ENCODE peak calls at places on chromosomes 11 and 22, in five cellular contexts. G is aorta, L is cardiac muscle cell, T is uterus, C is GM23248. W is an unnamed sample.

GRCh38 chr11:73856001-73856663 is 20.5 kb downstream of the COA4 start:
- DNase-seq in G (no peak), L (no peak), T (no peak), C (no peak), W (peak; percentile 38)

GRCh38 chr11:32015435-32015834 is 75.4 kb upstream of the RCN1 start:
- DNase-seq in G (no peak), L (no peak), T (no peak), C (no peak), W (no peak)

GRCh38 chr11:122604626-122605025 is 50.9 kb upstream of the UBASH3B start:
- DNase-seq in G (no peak), L (no peak), T (no peak), C (no peak), W (no peak)

GRCh38 chr11:119547511-119547910 is 124.5 kb upstream of the THY1 start:
- DNase-seq in G (no peak), L (no peak), T (no peak), C (no peak), W (no peak)

GRCh38 chr11:44409558-44410236 is 99.8 kb upstream of the ALX4 start:
- DNase-seq in G (no peak), L (no peak), T (no peak), C (no peak), W (no peak)

GRCh38 chr11:83473771-83474170 is 187.6 kb upstream of the CCDC90B start:
- DNase-seq in G (no peak), L (no peak), T (no peak), C (no peak), W (no peak)

GRCh38 chr22:22026157-22026831 is 43.7 kb upstream of the TOP3B start:
- DNase-seq in G (no peak), L (no peak), T (no peak), C (no peak), W (no peak)

GRCh38 chr11:114953039-114953438 is 274.7 kb downstream of the NXPE2 start:
- DNase-seq in G (no peak), L (no peak), T (no peak), C (no peak), W (no peak)

GRCh38 chr11:71266114-71266833 is 13.9 kb upstream of the SHANK2 start:
- DNase-seq in G (no peak), L (no peak), T (no peak), C (no peak), W (no peak)

GRCh38 chr11:63537293-63538101 is 889 bp downstream of the PLAAT4 start:
- DNase-seq in G (peak; percentile 87), L (peak; percentile 97), T (peak; percentile 82), C (peak; percentile 47), W (peak; percentile 62)

GRCh38 chr11:4713241-4713640 is 8.7 kb downstream of the MMP26 start:
- DNase-seq in G (no peak), L (no peak), T (no peak), C (peak; percentile 5), W (no peak)

GRCh38 chr11:110046759-110047386 is 46.3 kb upstream of the ZC3H12C start:
- DNase-seq in G (no peak), L (no peak), T (no peak), C (no peak), W (no peak)

GRCh38 chr11:68690671-68691401 is 6.5 kb downstream of the GAL start:
- DNase-seq in G (no peak), L (no peak), T (no peak), C (peak; percentile 16), W (no peak)

GRCh38 chr11:3003396-3004231 is 11.5 kb upstream of the NAP1L4 start:
- DNase-seq in G (no peak), L (no peak), T (no peak), C (peak; percentile 27), W (no peak)

GRCh38 chr22:50568626-50569025 is 5.9 kb upstream of the SYCE3 start:
- DNase-seq in G (peak; percentile 29), L (no peak), T (no peak), C (no peak), W (no peak)

GRCh38 chr11:119618208-119618909 is 110.6 kb downstream of the NECTIN1 start:
- DNase-seq in G (peak; percentile 81), L (peak; percentile 25), T (no peak), C (no peak), W (peak; percentile 14)

GRCh38 chr11:8229299-8230177 is 34.1 kb downstream of the LMO1 start:
- DNase-seq in G (no peak), L (peak; percentile 33), T (no peak), C (no peak), W (no peak)

GRCh38 chr11:106391771-106392412 is 314.4 kb downstream of the AASDHPPT start:
- DNase-seq in G (no peak), L (peak; percentile 74), T (no peak), C (peak; percentile 68), W (no peak)

GRCh38 chr22:49713003-49713402 is 114.7 kb downstream of the BRD1 start:
- DNase-seq in G (no peak), L (no peak), T (no peak), C (no peak), W (no peak)

GRCh38 chr11:117179048-117179999 is 781 bp downstream of the SIDT2 start:
- DNase-seq in G (peak; percentile 68), L (peak; percentile 71), T (no peak), C (peak; percentile 73), W (peak; percentile 58)

GRCh38 chr11:118206612-118207031 is 18.2 kb downstream of the JAML start:
- DNase-seq in G (peak; percentile 55), L (peak; percentile 5), T (no peak), C (no peak), W (no peak)

GRCh38 chr22:24155597-24156145 is 25.6 kb upstream of the SUSD2 start:
- DNase-seq in G (peak; percentile 91), L (peak; percentile 85), T (peak; percentile 86), C (peak; percentile 93), W (peak; percentile 70)

GRCh38 chr11:15663778-15664218 is 549.1 kb downstream of the INSC start:
- DNase-seq in G (no peak), L (no peak), T (no peak), C (no peak), W (no peak)

GRCh38 chr11:64763804-64764611 is 4.2 kb upstream of the PYGM start:
- DNase-seq in G (no peak), L (no peak), T (no peak), C (no peak), W (no peak)

GRCh38 chr11:2268911-2269600 is 1.3 kb downstream of the ASCL2 start:
- DNase-seq in G (peak; percentile 81), L (peak; percentile 52), T (peak; percentile 50), C (peak; percentile 45), W (no peak)

GRCh38 chr22:27474112-27474571 is 327.4 kb downstream of the MN1 start:
- DNase-seq in G (no peak), L (no peak), T (no peak), C (peak; percentile 48), W (no peak)

GRCh38 chr11:132093861-132094260 is 723.4 kb downstream of the NTM start:
- DNase-seq in G (no peak), L (no peak), T (no peak), C (no peak), W (no peak)

DNA sequence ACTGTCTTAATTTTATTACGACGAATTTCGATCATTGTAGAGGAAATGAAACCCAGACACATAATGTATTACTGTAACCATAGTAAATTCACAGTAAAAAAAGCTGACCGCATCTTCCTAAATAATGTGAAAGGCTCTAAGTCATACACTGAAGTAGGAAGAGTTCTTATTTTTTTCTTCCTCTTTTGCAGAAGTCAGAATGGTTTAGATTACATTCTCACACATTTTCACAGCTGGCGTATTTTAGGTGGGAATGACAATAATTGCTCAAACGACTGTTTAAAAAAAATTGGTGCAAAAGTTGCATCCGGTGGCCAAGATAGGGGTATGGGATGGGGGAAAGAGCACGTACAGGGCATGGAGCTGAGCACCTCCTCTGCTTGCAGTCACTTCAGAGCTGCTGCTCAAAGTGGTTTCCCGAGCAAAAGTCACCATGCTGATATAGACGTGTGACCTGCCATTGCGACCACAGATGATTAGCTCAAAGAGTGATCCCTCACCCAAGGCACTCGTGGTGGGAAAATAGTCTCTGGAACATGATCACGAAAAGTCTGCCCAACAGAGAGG is 35.3 kb downstream of the MMP13 start:
- DNase-seq in G (no peak), L (no peak), T (no peak), C (no peak), W (no peak)
- H3K27ac ChIP-seq in G (no peak overlapping the region), L (no peak overlapping the region), T (no peak overlapping the region), C (no peak overlapping the region), W (no peak overlapping the region)

GRCh38 chr11:134216816-134217215 is 7.0 kb downstream of the NCAPD3 start:
- DNase-seq in G (no peak), L (no peak), T (no peak), C (no peak), W (no peak)

DNA sequence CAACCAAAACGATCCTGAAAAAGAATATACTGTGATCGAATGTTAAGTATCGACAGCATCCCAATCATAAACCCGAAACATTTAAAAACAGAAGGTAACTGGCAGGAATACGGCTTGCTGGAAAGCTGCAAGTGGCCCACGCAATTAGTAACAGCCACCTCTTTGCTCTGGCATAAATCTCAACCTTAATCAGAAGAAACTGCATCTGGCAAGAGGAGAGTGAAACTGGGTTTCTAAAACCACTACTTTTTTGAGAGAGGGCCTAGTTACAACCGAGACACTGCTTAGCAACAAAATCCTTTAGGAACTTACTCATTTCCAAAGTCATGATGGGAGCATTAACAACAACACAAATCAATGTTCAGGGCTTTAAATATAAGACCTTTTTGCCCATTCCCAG is 7.9 kb downstream of the NCAPD3 start:
- DNase-seq in G (no peak), L (no peak), T (no peak), C (no peak), W (no peak)
- H3K27ac ChIP-seq in G (no peak overlapping the region), L (no peak overlapping the region), T (no peak overlapping the region), C (no peak overlapping the region), W (no peak overlapping the region)

DNA sequence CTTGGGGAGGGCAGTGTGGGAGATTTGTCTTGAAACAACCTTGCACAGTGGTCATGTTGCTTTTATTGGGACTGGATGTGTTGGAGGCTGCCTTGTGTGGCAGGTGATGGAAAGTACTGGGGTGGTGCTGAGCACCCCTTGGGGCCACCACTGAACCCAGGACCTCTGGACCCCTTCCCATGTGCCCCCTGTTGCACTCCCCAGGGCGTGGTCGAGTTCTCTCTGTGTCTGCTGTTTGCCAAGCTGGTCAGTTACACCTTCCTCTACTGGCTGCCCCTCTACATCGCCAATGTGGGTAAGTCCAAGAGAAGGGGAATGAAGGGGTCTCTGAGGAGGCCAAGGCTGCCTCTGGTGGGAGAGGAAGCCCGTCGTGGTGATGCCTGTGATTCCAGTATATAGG is 18.9 kb downstream of the SLC37A2 start:
- DNase-seq in G (no peak), L (no peak), T (no peak), C (no peak), W (no peak)
- H3K27ac ChIP-seq in G (no peak overlapping the region), L (no peak overlapping the region), T (no peak overlapping the region), C (no peak overlapping the region), W (no peak overlapping the region)

GRCh38 chr22:46539169-46539568 is 1.7 kb upstream of the CELSR1 start:
- DNase-seq in G (no peak), L (no peak), T (no peak), C (no peak), W (no peak)

GRCh38 chr22:46536559-46537220 is 730 bp downstream of the CELSR1 start:
- DNase-seq in G (no peak), L (no peak), T (no peak), C (no peak), W (no peak)

GRCh38 chr22:46537221-46537945 is at the start of gene CELSR1:
- DNase-seq in G (no peak), L (peak; percentile 40), T (no peak), C (peak; percentile 50), W (no peak)

GRCh38 chr22:46537946-46538815 is 761 bp upstream of the CELSR1 start:
- DNase-seq in G (no peak), L (peak; percentile 45), T (no peak), C (peak; percentile 61), W (no peak)

GRCh38 chr22:46538816-46539163 is 1.4 kb upstream of the CELSR1 start:
- DNase-seq in G (no peak), L (peak; percentile 61), T (no peak), C (peak; percentile 93), W (peak; percentile 63)
- H3K27ac ChIP-seq in G (no peak overlapping the region), L (no peak overlapping the region), T (no peak overlapping the region), C (no peak overlapping the region), W (no peak overlapping the region)

GRCh38 chr11:91966368-91966767 is 258.2 kb upstream of the FAT3 start:
- DNase-seq in G (no peak), L (no peak), T (no peak), C (no peak), W (no peak)
- H3K27ac ChIP-seq in G (no peak overlapping the region), L (no peak overlapping the region), T (no peak overlapping the region), C (no peak overlapping the region), W (no peak overlapping the region)